ENCODE peak calls at places on chromosome 15, in five cellular contexts. B, E, H, W and Y are unnamed samples.

GRCh38 chr15:29838352-29839010 is 16.2 kb upstream of the TJP1 start:
- DNase-seq in B (no peak), E (no peak), H (no peak), W (no peak), Y (no peak)

GRCh38 chr15:48414015-48414414 is 82.8 kb downstream of the DUT start:
- DNase-seq in B (no peak), E (peak; percentile 95), H (peak; percentile 68), W (no peak), Y (peak; percentile 92)

GRCh38 chr15:49747340-49747739 is 126.5 kb downstream of the DTWD1 start:
- DNase-seq in B (no peak), E (no peak), H (no peak), W (no peak), Y (no peak)

GRCh38 chr15:31327674-31328424 is 1.2 kb downstream of the KLF13 start:
- DNase-seq in B (peak; percentile 93), E (peak; percentile 28), H (peak; percentile 19), W (peak; percentile 78), Y (no peak)

GRCh38 chr15:61216519-61216918 is 12.6 kb downstream of the RORA start:
- DNase-seq in B (no peak), E (no peak), H (no peak), W (no peak), Y (no peak)

GRCh38 chr15:81047948-81048347 is 47.2 kb downstream of the TLNRD1 start:
- DNase-seq in B (no peak), E (no peak), H (no peak), W (no peak), Y (no peak)

GRCh38 chr15:62833671-62834070 is 208.9 kb upstream of the TPM1 start:
- DNase-seq in B (no peak), E (no peak), H (no peak), W (no peak), Y (no peak)

GRCh38 chr15:77514635-77515421 is 94.1 kb downstream of the HMG20A start:
- DNase-seq in B (no peak), E (no peak), H (no peak), W (no peak), Y (no peak)

GRCh38 chr15:43511012-43511885 is 6.2 kb upstream of the MAP1A start:
- DNase-seq in B (no peak), E (no peak), H (no peak), W (no peak), Y (no peak)

GRCh38 chr15:79163395-79163794 is 72.8 kb upstream of the RASGRF1 start:
- DNase-seq in B (no peak), E (no peak), H (no peak), W (no peak), Y (no peak)

GRCh38 chr15:48865387-48866079 is 12.4 kb upstream of the EID1 start:
- DNase-seq in B (no peak), E (peak; percentile 75), H (peak; percentile 71), W (no peak), Y (peak; percentile 24)

GRCh38 chr15:85408270-85408746 is 27.9 kb downstream of the AKAP13 start:
- DNase-seq in B (no peak), E (no peak), H (no peak), W (no peak), Y (no peak)

GRCh38 chr15:80099246-80099645 is 39.8 kb downstream of the ZFAND6 start:
- DNase-seq in B (no peak), E (no peak), H (no peak), W (no peak), Y (no peak)

GRCh38 chr15:65494066-65494465 is 23.4 kb downstream of the DPP8 start:
- DNase-seq in B (no peak), E (no peak), H (no peak), W (no peak), Y (no peak)

GRCh38 chr15:48029656-48030055 is 91.1 kb upstream of the SLC24A5 start:
- DNase-seq in B (no peak), E (no peak), H (no peak), W (no peak), Y (no peak)

GRCh38 chr15:88657326-88658069 is 18.7 kb downstream of the ISG20 start:
- DNase-seq in B (no peak), E (peak; percentile 59), H (peak; percentile 61), W (no peak), Y (no peak)

GRCh38 chr15:80694624-80695098 is 449 bp upstream of the ABHD17C start:
- DNase-seq in B (peak; percentile 74), E (peak; percentile 18), H (peak; percentile 33), W (peak; percentile 28), Y (no peak)

DNA sequence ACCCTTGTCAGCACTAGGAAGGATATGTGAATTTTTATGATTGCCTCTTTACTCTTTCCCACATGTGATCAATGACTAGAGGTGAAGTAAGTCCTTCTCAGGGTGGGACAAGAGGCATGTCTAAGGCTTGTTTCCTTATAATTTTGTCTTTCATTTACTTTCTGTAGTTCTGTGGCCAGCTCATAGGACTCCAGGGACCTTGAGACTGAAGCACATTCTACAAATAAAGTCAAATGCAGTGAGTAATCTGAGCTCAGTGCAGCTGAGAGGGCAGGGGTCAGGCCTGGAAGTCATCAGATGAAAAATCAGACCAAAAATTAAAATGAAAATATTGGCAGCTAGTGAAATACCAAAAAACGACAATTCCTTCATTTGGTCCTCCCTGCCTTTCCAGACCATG is 424.7 kb upstream of the THBS1 start:
- DNase-seq in B (no peak), E (peak; percentile 94), H (no peak), W (peak; percentile 50), Y (no peak)
- H3K4me3 ChIP-seq in B (no peak overlapping the region), E (no peak overlapping the region), H (no peak overlapping the region), W (no peak overlapping the region), Y (no peak overlapping the region)

GRCh38 chr15:32840481-32841245 is 122.9 kb downstream of the GREM1 start:
- DNase-seq in B (no peak), E (peak; percentile 85), H (peak; percentile 80), W (no peak), Y (no peak)

GRCh38 chr15:32843211-32843907 is 125.6 kb downstream of the GREM1 start:
- DNase-seq in B (no peak), E (peak; percentile 79), H (no peak), W (no peak), Y (peak; percentile 80)

GRCh38 chr15:32842081-32842480 is 124.3 kb downstream of the GREM1 start:
- DNase-seq in B (no peak), E (no peak), H (no peak), W (no peak), Y (no peak)

GRCh38 chr15:32838820-32839219 is 121.0 kb downstream of the GREM1 start:
- DNase-seq in B (no peak), E (peak; percentile 98), H (peak; percentile 97), W (no peak), Y (peak; percentile 74)

GRCh38 chr15:32844118-32844711 is 126.4 kb downstream of the GREM1 start:
- DNase-seq in B (no peak), E (peak; percentile 72), H (peak; percentile 70), W (no peak), Y (no peak)
- TF ChIP-seq CTCF in B (peak; percentile 66), E (peak; percentile 77), H (peak; percentile 63), W (peak; percentile 41), Y (peak; percentile 58)

GRCh38 chr15:58410353-58410752 is 21.4 kb upstream of the LIPC start:
- DNase-seq in B (no peak), E (peak; percentile 27), H (peak; percentile 16), W (no peak), Y (peak; percentile 28)
- H3K4me3 ChIP-seq in B (peak overlapping the region; percentile 19), E (peak overlapping the region; percentile 20), H (peak overlapping the region; percentile 33), W (no peak overlapping the region), Y (peak overlapping the region; percentile 27)

GRCh38 chr15:55005679-55006078 is 191.1 kb downstream of the RSL24D1 start:
- DNase-seq in B (no peak), E (no peak), H (no peak), W (no peak), Y (no peak)

GRCh38 chr15:55007561-55007960 is 189.2 kb downstream of the RSL24D1 start:
- DNase-seq in B (no peak), E (no peak), H (no peak), W (no peak), Y (no peak)

GRCh38 chr15:55003900-55004879 is 192.6 kb downstream of the RSL24D1 start:
- DNase-seq in B (no peak), E (no peak), H (no peak), W (no peak), Y (no peak)

GRCh38 chr15:55008397-55008796 is 188.3 kb downstream of the RSL24D1 start:
- DNase-seq in B (no peak), E (no peak), H (no peak), W (no peak), Y (no peak)
- TF ChIP-seq CTCF in B (no peak), E (no peak), H (no peak), W (no peak), Y (no peak)

GRCh38 chr15:70093481-70094309 is 4.0 kb downstream of the TLE3 start:
- DNase-seq in B (no peak), E (peak; percentile 49), H (no peak), W (no peak), Y (no peak)

GRCh38 chr15:70092462-70092850 is 5.3 kb downstream of the TLE3 start:
- DNase-seq in B (peak; percentile 11), E (no peak), H (peak; percentile 69), W (no peak), Y (no peak)

GRCh38 chr15:70091649-70092461 is 5.9 kb downstream of the TLE3 start:
- DNase-seq in B (peak; percentile 31), E (peak; percentile 31), H (no peak), W (no peak), Y (no peak)

GRCh38 chr15:70094690-70095311 is 2.9 kb downstream of the TLE3 start:
- DNase-seq in B (no peak), E (no peak), H (no peak), W (no peak), Y (no peak)

GRCh38 chr15:70093070-70093469 is 4.6 kb downstream of the TLE3 start:
- DNase-seq in B (peak; percentile 4), E (no peak), H (no peak), W (no peak), Y (no peak)
- H3K4me3 ChIP-seq in B (peak overlapping the region; percentile 3), E (no peak overlapping the region), H (no peak overlapping the region), W (no peak overlapping the region), Y (no peak overlapping the region)

DNA sequence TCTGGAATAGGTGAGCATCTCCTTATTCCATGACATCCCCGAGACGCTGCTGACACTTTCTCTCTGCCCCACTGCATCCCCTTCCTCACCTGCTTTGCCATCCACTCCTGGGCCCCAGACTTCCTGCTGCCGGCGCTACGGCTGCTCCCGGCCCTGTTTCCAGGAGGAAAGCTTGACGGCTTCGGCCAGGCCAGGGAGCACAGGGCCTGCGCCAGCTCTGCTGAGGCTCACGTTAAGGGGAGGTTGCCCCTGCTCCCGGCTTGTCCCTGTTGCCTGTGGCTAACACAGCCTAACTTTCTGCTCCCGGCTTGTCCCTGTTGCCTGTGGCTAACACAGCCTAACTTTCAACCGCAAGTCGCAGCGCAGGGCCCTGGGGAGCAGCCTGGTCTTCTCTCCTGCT is 177.3 kb upstream of the RGMA start:
- DNase-seq in B (no peak), E (no peak), H (no peak), W (no peak), Y (no peak)
- TF ChIP-seq CTCF in B (no peak), E (no peak), H (no peak), W (no peak), Y (no peak)